ENCODE peak calls at places on chromosomes 11 and 22, in six cellular contexts. One of them, this sample, is unnamed.
A peak's percentile ranks its signal among the peaks of the same experiment; 100 is the strongest.

GRCh38 chr22:35064664-35065063 is 1.3 kb upstream of the ISX start:
- DNase-seq in suprapubic skin: no peak
- DNase-seq in prostate gland: no peak
- DNase-seq in stomach: no peak
- DNase-seq in K562: peak; percentile 76
- DNase-seq in HCT116: no peak
- DNase-seq in this sample: no peak

GRCh38 chr11:62996271-62996670 is 11.5 kb upstream of the SLC22A6 start:
- DNase-seq in suprapubic skin: no peak
- DNase-seq in stomach: no peak
- DNase-seq in K562: no peak
- DNase-seq in prostate gland: no peak
- DNase-seq in HCT116: no peak
- DNase-seq in this sample: no peak

GRCh38 chr11:2525166-2525861 is 80.5 kb downstream of the KCNQ1 start:
- DNase-seq in stomach: peak; percentile 61
- DNase-seq in suprapubic skin: peak; percentile 57
- DNase-seq in HCT116: no peak
- DNase-seq in prostate gland: no peak
- DNase-seq in K562: no peak
- DNase-seq in this sample: peak; percentile 53

GRCh38 chr11:104089481-104089880 is 53.0 kb downstream of the DDI1 start:
- DNase-seq in HCT116: no peak
- DNase-seq in prostate gland: no peak
- DNase-seq in stomach: no peak
- DNase-seq in suprapubic skin: no peak
- DNase-seq in K562: no peak
- DNase-seq in this sample: no peak

GRCh38 chr22:28015676-28016601 is 96.9 kb upstream of the PITPNB start:
- DNase-seq in stomach: no peak
- DNase-seq in HCT116: no peak
- DNase-seq in suprapubic skin: peak; percentile 52
- DNase-seq in K562: no peak
- DNase-seq in prostate gland: no peak
- DNase-seq in this sample: peak; percentile 58

GRCh38 chr22:44582016-44582415 is 84.0 kb upstream of the RTL6 start:
- DNase-seq in stomach: no peak
- DNase-seq in suprapubic skin: peak; percentile 47
- DNase-seq in K562: no peak
- DNase-seq in prostate gland: no peak
- DNase-seq in HCT116: no peak
- DNase-seq in this sample: peak; percentile 35

GRCh38 chr11:8719260-8720190 is 36.9 kb downstream of the RPL27A start:
- DNase-seq in HCT116: peak; percentile 76
- DNase-seq in stomach: no peak
- DNase-seq in K562: no peak
- DNase-seq in prostate gland: peak; percentile 68
- DNase-seq in suprapubic skin: no peak
- DNase-seq in this sample: peak; percentile 92

GRCh38 chr11:125091247-125091876 is 20.1 kb downstream of the TMEM218 start:
- DNase-seq in prostate gland: no peak
- DNase-seq in stomach: no peak
- DNase-seq in K562: peak; percentile 71
- DNase-seq in HCT116: no peak
- DNase-seq in suprapubic skin: no peak
- DNase-seq in this sample: peak; percentile 62

GRCh38 chr11:19393941-19394340 is 153.2 kb upstream of the E2F8 start:
- DNase-seq in HCT116: no peak
- DNase-seq in suprapubic skin: no peak
- DNase-seq in K562: no peak
- DNase-seq in prostate gland: no peak
- DNase-seq in stomach: no peak
- DNase-seq in this sample: no peak

DNA sequence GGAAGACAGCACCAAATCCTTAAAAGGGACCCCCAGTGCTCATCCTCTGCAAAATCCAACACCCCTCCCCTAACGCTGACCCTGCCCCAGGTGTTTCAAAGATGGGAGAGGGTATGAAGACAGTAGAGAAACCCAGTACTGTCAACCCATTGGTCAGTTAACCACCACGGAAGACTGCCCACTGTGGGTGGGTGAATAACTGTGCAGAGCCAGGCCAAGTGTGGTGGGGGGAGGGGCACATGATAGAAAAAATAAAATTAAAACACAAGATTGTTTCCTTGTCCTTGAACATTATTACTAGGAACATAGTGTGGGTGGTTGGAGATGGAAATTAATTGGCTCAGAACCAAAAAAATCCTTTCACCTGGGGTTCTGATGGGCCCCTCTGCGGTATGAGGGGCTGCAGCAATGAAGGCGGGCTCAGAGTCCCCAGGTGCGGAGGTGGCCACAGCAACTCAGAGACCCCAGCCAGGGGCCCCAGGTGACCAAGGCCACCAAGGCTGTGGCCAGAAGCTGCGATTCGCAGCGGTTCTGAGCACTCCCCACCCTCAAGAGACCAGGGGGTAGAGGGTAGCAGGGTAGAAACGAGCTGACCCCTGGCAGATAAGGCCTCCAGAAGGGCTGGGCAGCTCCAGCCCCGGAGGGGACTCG is 1.1 kb downstream of the TNKS1BP1 start:
- DNase-seq in HCT116: no peak
- DNase-seq in prostate gland: no peak
- DNase-seq in K562: no peak
- DNase-seq in suprapubic skin: peak; percentile 73
- DNase-seq in stomach: no peak
- DNase-seq in this sample: no peak
- TF ChIP-seq POLR2AphosphoS5 in HCT116: no peak
- TF ChIP-seq POLR2AphosphoS5 in prostate gland: no peak
- TF ChIP-seq POLR2AphosphoS5 in K562: no peak
- TF ChIP-seq POLR2AphosphoS5 in suprapubic skin: no peak
- TF ChIP-seq POLR2AphosphoS5 in stomach: no peak
- TF ChIP-seq POLR2AphosphoS5 in this sample: no peak

DNA sequence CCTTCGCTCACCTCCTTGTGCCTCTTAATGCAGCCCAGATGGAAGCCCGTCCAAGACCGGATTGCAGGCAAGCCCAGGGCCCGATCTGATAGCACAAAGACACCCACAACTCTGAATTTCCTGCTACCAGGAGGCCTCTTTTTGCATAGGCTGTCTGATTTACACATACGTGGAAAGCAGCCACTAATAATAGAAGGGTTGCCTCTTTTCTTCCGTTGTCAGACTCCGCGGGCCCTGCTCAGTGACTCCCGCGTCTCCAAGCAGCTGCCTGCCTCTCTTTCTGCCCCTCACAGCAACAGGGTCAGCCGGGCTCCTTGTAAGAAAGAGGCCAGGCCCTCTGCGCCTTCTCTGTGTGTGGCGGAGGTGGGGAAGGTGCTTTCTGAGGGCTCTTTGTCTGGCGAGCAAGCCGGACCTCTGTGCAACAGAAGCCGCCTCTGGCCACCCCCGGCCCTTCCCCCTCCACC is 26.7 kb downstream of the FLI1 start:
- DNase-seq in prostate gland: no peak
- DNase-seq in stomach: peak; percentile 42
- DNase-seq in suprapubic skin: no peak
- DNase-seq in HCT116: no peak
- DNase-seq in K562: no peak
- DNase-seq in this sample: no peak
- H3K4me1 ChIP-seq in prostate gland: no peaks in the 10 kb centered on the region
- H3K4me1 ChIP-seq in stomach: peaks cover 21% of the 10 kb centered on the region
- H3K4me1 ChIP-seq in suprapubic skin: peaks cover 41% of the 10 kb centered on the region
- H3K4me1 ChIP-seq in HCT116: no peaks in the 10 kb centered on the region
- H3K4me1 ChIP-seq in K562: no peaks in the 10 kb centered on the region
- H3K4me1 ChIP-seq in this sample: no peaks in the 10 kb centered on the region

GRCh38 chr11:123431619-123432018 is 1.6 kb downstream of the GRAMD1B start:
- DNase-seq in HCT116: no peak
- DNase-seq in suprapubic skin: no peak
- DNase-seq in stomach: no peak
- DNase-seq in K562: no peak
- DNase-seq in prostate gland: no peak
- DNase-seq in this sample: no peak

GRCh38 chr11:123429336-123429735 is 733 bp upstream of the GRAMD1B start:
- DNase-seq in K562: no peak
- DNase-seq in HCT116: no peak
- DNase-seq in stomach: no peak
- DNase-seq in suprapubic skin: no peak
- DNase-seq in prostate gland: no peak
- DNase-seq in this sample: no peak

GRCh38 chr11:123428221-123428631 is 1.8 kb upstream of the GRAMD1B start:
- DNase-seq in prostate gland: no peak
- DNase-seq in stomach: no peak
- DNase-seq in HCT116: no peak
- DNase-seq in suprapubic skin: no peak
- DNase-seq in K562: no peak
- DNase-seq in this sample: no peak

GRCh38 chr11:123430736-123431356 is 777 bp downstream of the GRAMD1B start:
- DNase-seq in HCT116: no peak
- DNase-seq in stomach: peak; percentile 52
- DNase-seq in prostate gland: peak; percentile 19
- DNase-seq in suprapubic skin: peak; percentile 72
- DNase-seq in K562: no peak
- DNase-seq in this sample: peak; percentile 78

GRCh38 chr11:123429851-123430735 is at the start of gene GRAMD1B:
- DNase-seq in prostate gland: no peak
- DNase-seq in stomach: peak; percentile 47
- DNase-seq in HCT116: no peak
- DNase-seq in K562: no peak
- DNase-seq in suprapubic skin: no peak
- DNase-seq in this sample: no peak
- TF ChIP-seq POLR2A in prostate gland: no peak
- TF ChIP-seq POLR2A in stomach: no peak
- TF ChIP-seq POLR2A in HCT116: no peak
- TF ChIP-seq POLR2A in K562: no peak
- TF ChIP-seq POLR2A in suprapubic skin: no peak
- TF ChIP-seq POLR2A in this sample: no peak

DNA sequence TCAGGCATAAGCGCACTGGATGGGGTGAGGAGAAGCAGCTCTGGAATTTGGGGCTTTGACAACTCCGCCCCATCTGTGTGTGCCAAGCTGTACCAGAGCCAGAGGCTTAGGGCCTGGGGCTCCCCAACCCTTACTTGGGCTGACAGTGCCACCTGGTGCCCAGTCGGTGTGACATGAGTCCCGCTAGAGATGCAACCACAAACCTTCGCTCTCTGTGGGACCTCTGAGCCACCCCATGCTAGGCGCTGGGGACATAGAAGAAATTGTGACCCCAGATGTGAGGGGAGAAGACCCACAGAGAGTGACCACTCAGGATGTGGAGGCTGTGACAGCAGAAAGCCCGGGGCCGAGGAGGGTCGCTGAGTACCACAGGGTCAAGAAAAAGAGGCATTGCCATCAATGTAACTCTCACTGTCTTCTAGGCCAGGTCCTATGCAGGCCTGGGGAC is 36.0 kb upstream of the FCHSD2 start:
- DNase-seq in K562: peak; percentile 70
- DNase-seq in suprapubic skin: peak; percentile 88
- DNase-seq in stomach: peak; percentile 82
- DNase-seq in HCT116: peak; percentile 42
- DNase-seq in prostate gland: peak; percentile 81
- DNase-seq in this sample: peak; percentile 91
- TF ChIP-seq POLR2AphosphoS5 in K562: no peak
- TF ChIP-seq POLR2AphosphoS5 in suprapubic skin: no peak
- TF ChIP-seq POLR2AphosphoS5 in stomach: no peak
- TF ChIP-seq POLR2AphosphoS5 in HCT116: no peak
- TF ChIP-seq POLR2AphosphoS5 in prostate gland: peak; percentile 69
- TF ChIP-seq POLR2AphosphoS5 in this sample: peak; percentile 47